ENCODE peak calls at places on chromosomes 12 and 14, in eight cellular contexts. One of them, this sample, is unnamed.

GRCh38 chr12:53652366-53652765 is 23.5 kb downstream of the ATP5MC2 start:
- DNase-seq in heart right ventricle: no peak
- DNase-seq in fibroblast of the conjunctiva: no peak
- DNase-seq in Calu3: no peak
- DNase-seq in nephron progenitor cell: no peak
- DNase-seq in NCI-H69: no peak
- DNase-seq in ELF-1: no peak
- DNase-seq in stimulated activated CD8-positive, alpha-beta memory T cell treated with anti-CD3 and anti-CD28 coated beads, Interleukin-7, amount 100 ng/mL, for 4 hours: no peak
- DNase-seq in this sample: no peak

GRCh38 chr12:26691234-26691970 is 141.6 kb downstream of the ITPR2 start:
- DNase-seq in heart right ventricle: no peak
- DNase-seq in fibroblast of the conjunctiva: peak
- DNase-seq in Calu3: peak
- DNase-seq in nephron progenitor cell: peak
- DNase-seq in NCI-H69: peak
- DNase-seq in ELF-1: peak
- DNase-seq in stimulated activated CD8-positive, alpha-beta memory T cell treated with anti-CD3 and anti-CD28 coated beads, Interleukin-7, amount 100 ng/mL, for 4 hours: no peak
- DNase-seq in this sample: peak

GRCh38 chr14:97290065-97290464 is 492.9 kb downstream of the VRK1 start:
- DNase-seq in heart right ventricle: no peak
- DNase-seq in fibroblast of the conjunctiva: no peak
- DNase-seq in Calu3: no peak
- DNase-seq in nephron progenitor cell: no peak
- DNase-seq in NCI-H69: no peak
- DNase-seq in ELF-1: no peak
- DNase-seq in stimulated activated CD8-positive, alpha-beta memory T cell treated with anti-CD3 and anti-CD28 coated beads, Interleukin-7, amount 100 ng/mL, for 4 hours: no peak
- DNase-seq in this sample: no peak

GRCh38 chr12:113247123-113248045 is 26.1 kb downstream of the TPCN1 start:
- DNase-seq in heart right ventricle: peak
- DNase-seq in fibroblast of the conjunctiva: no peak
- DNase-seq in Calu3: no peak
- DNase-seq in nephron progenitor cell: no peak
- DNase-seq in NCI-H69: no peak
- DNase-seq in ELF-1: peak
- DNase-seq in stimulated activated CD8-positive, alpha-beta memory T cell treated with anti-CD3 and anti-CD28 coated beads, Interleukin-7, amount 100 ng/mL, for 4 hours: no peak
- DNase-seq in this sample: no peak

GRCh38 chr12:124167141-124167540 is 127.8 kb upstream of the RFLNA start:
- DNase-seq in heart right ventricle: no peak
- DNase-seq in fibroblast of the conjunctiva: no peak
- DNase-seq in Calu3: no peak
- DNase-seq in nephron progenitor cell: no peak
- DNase-seq in NCI-H69: no peak
- DNase-seq in ELF-1: no peak
- DNase-seq in stimulated activated CD8-positive, alpha-beta memory T cell treated with anti-CD3 and anti-CD28 coated beads, Interleukin-7, amount 100 ng/mL, for 4 hours: no peak
- DNase-seq in this sample: no peak

GRCh38 chr12:108367436-108367835 is 28.3 kb upstream of the CMKLR1 start:
- DNase-seq in heart right ventricle: no peak
- DNase-seq in fibroblast of the conjunctiva: peak
- DNase-seq in Calu3: no peak
- DNase-seq in nephron progenitor cell: no peak
- DNase-seq in NCI-H69: no peak
- DNase-seq in ELF-1: no peak
- DNase-seq in stimulated activated CD8-positive, alpha-beta memory T cell treated with anti-CD3 and anti-CD28 coated beads, Interleukin-7, amount 100 ng/mL, for 4 hours: no peak
- DNase-seq in this sample: no peak

GRCh38 chr12:2540535-2540941 is 254.2 kb upstream of the FKBP4 start:
- DNase-seq in heart right ventricle: peak
- DNase-seq in fibroblast of the conjunctiva: no peak
- DNase-seq in Calu3: no peak
- DNase-seq in nephron progenitor cell: peak
- DNase-seq in NCI-H69: no peak
- DNase-seq in ELF-1: no peak
- DNase-seq in stimulated activated CD8-positive, alpha-beta memory T cell treated with anti-CD3 and anti-CD28 coated beads, Interleukin-7, amount 100 ng/mL, for 4 hours: no peak
- DNase-seq in this sample: no peak

GRCh38 chr14:20429801-20430669 is 5.9 kb downstream of the KLHL33 start:
- DNase-seq in heart right ventricle: peak
- DNase-seq in fibroblast of the conjunctiva: no peak
- DNase-seq in Calu3: no peak
- DNase-seq in nephron progenitor cell: no peak
- DNase-seq in NCI-H69: no peak
- DNase-seq in ELF-1: no peak
- DNase-seq in stimulated activated CD8-positive, alpha-beta memory T cell treated with anti-CD3 and anti-CD28 coated beads, Interleukin-7, amount 100 ng/mL, for 4 hours: no peak
- DNase-seq in this sample: no peak

GRCh38 chr14:88166616-88167015 is 156.5 kb downstream of the KCNK10 start:
- DNase-seq in heart right ventricle: no peak
- DNase-seq in fibroblast of the conjunctiva: no peak
- DNase-seq in Calu3: peak
- DNase-seq in nephron progenitor cell: no peak
- DNase-seq in NCI-H69: peak
- DNase-seq in ELF-1: no peak
- DNase-seq in stimulated activated CD8-positive, alpha-beta memory T cell treated with anti-CD3 and anti-CD28 coated beads, Interleukin-7, amount 100 ng/mL, for 4 hours: no peak
- DNase-seq in this sample: no peak

GRCh38 chr14:73746540-73747385 is 32.6 kb upstream of the PNMA1 start:
- DNase-seq in heart right ventricle: peak
- DNase-seq in fibroblast of the conjunctiva: no peak
- DNase-seq in Calu3: no peak
- DNase-seq in nephron progenitor cell: no peak
- DNase-seq in NCI-H69: peak
- DNase-seq in ELF-1: peak
- DNase-seq in stimulated activated CD8-positive, alpha-beta memory T cell treated with anti-CD3 and anti-CD28 coated beads, Interleukin-7, amount 100 ng/mL, for 4 hours: no peak
- DNase-seq in this sample: no peak

GRCh38 chr14:65164068-65164824 is 61.9 kb upstream of the MAX start:
- DNase-seq in heart right ventricle: no peak
- DNase-seq in fibroblast of the conjunctiva: peak
- DNase-seq in Calu3: peak
- DNase-seq in nephron progenitor cell: peak
- DNase-seq in NCI-H69: peak
- DNase-seq in ELF-1: no peak
- DNase-seq in stimulated activated CD8-positive, alpha-beta memory T cell treated with anti-CD3 and anti-CD28 coated beads, Interleukin-7, amount 100 ng/mL, for 4 hours: no peak
- DNase-seq in this sample: peak

GRCh38 chr14:87993485-87993809 is 465 bp upstream of the GALC start:
- DNase-seq in heart right ventricle: no peak
- DNase-seq in fibroblast of the conjunctiva: no peak
- DNase-seq in Calu3: no peak
- DNase-seq in nephron progenitor cell: no peak
- DNase-seq in NCI-H69: no peak
- DNase-seq in ELF-1: no peak
- DNase-seq in stimulated activated CD8-positive, alpha-beta memory T cell treated with anti-CD3 and anti-CD28 coated beads, Interleukin-7, amount 100 ng/mL, for 4 hours: no peak
- DNase-seq in this sample: no peak

GRCh38 chr14:29757188-29757680 is 170.4 kb downstream of the PRKD1 start:
- DNase-seq in heart right ventricle: no peak
- DNase-seq in fibroblast of the conjunctiva: no peak
- DNase-seq in Calu3: no peak
- DNase-seq in nephron progenitor cell: no peak
- DNase-seq in NCI-H69: peak
- DNase-seq in ELF-1: no peak
- DNase-seq in stimulated activated CD8-positive, alpha-beta memory T cell treated with anti-CD3 and anti-CD28 coated beads, Interleukin-7, amount 100 ng/mL, for 4 hours: no peak
- DNase-seq in this sample: no peak

GRCh38 chr12:78155546-78155945 is 324.9 kb downstream of the NAV3 start:
- DNase-seq in heart right ventricle: no peak
- DNase-seq in fibroblast of the conjunctiva: no peak
- DNase-seq in Calu3: no peak
- DNase-seq in nephron progenitor cell: no peak
- DNase-seq in NCI-H69: no peak
- DNase-seq in ELF-1: no peak
- DNase-seq in stimulated activated CD8-positive, alpha-beta memory T cell treated with anti-CD3 and anti-CD28 coated beads, Interleukin-7, amount 100 ng/mL, for 4 hours: no peak
- DNase-seq in this sample: no peak

GRCh38 chr14:89575386-89576061 is 158.5 kb upstream of the FOXN3 start:
- DNase-seq in heart right ventricle: no peak
- DNase-seq in fibroblast of the conjunctiva: no peak
- DNase-seq in Calu3: no peak
- DNase-seq in nephron progenitor cell: no peak
- DNase-seq in NCI-H69: no peak
- DNase-seq in ELF-1: no peak
- DNase-seq in stimulated activated CD8-positive, alpha-beta memory T cell treated with anti-CD3 and anti-CD28 coated beads, Interleukin-7, amount 100 ng/mL, for 4 hours: no peak
- DNase-seq in this sample: no peak

GRCh38 chr14:103370087-103370486 is 15.1 kb upstream of the MARK3 start:
- DNase-seq in heart right ventricle: no peak
- DNase-seq in fibroblast of the conjunctiva: no peak
- DNase-seq in Calu3: no peak
- DNase-seq in nephron progenitor cell: no peak
- DNase-seq in NCI-H69: no peak
- DNase-seq in ELF-1: no peak
- DNase-seq in stimulated activated CD8-positive, alpha-beta memory T cell treated with anti-CD3 and anti-CD28 coated beads, Interleukin-7, amount 100 ng/mL, for 4 hours: no peak
- DNase-seq in this sample: no peak

GRCh38 chr14:105220699-105221597 is 27.4 kb upstream of the BTBD6 start:
- DNase-seq in heart right ventricle: peak
- DNase-seq in fibroblast of the conjunctiva: no peak
- DNase-seq in Calu3: no peak
- DNase-seq in nephron progenitor cell: no peak
- DNase-seq in NCI-H69: no peak
- DNase-seq in ELF-1: no peak
- DNase-seq in stimulated activated CD8-positive, alpha-beta memory T cell treated with anti-CD3 and anti-CD28 coated beads, Interleukin-7, amount 100 ng/mL, for 4 hours: no peak
- DNase-seq in this sample: no peak

GRCh38 chr12:122282066-122282465 is 15.8 kb upstream of the VPS33A start:
- DNase-seq in heart right ventricle: no peak
- DNase-seq in fibroblast of the conjunctiva: peak
- DNase-seq in Calu3: no peak
- DNase-seq in nephron progenitor cell: no peak
- DNase-seq in NCI-H69: no peak
- DNase-seq in ELF-1: no peak
- DNase-seq in stimulated activated CD8-positive, alpha-beta memory T cell treated with anti-CD3 and anti-CD28 coated beads, Interleukin-7, amount 100 ng/mL, for 4 hours: no peak
- DNase-seq in this sample: peak

GRCh38 chr14:105314287-105315185 is at the start of gene PACS2:
- DNase-seq in heart right ventricle: peak
- DNase-seq in fibroblast of the conjunctiva: peak
- DNase-seq in Calu3: peak
- DNase-seq in nephron progenitor cell: peak
- DNase-seq in NCI-H69: peak
- DNase-seq in ELF-1: peak
- DNase-seq in stimulated activated CD8-positive, alpha-beta memory T cell treated with anti-CD3 and anti-CD28 coated beads, Interleukin-7, amount 100 ng/mL, for 4 hours: no peak
- DNase-seq in this sample: peak

GRCh38 chr14:20143911-20144310 is 5.3 kb downstream of the OR4N5 start:
- DNase-seq in heart right ventricle: no peak
- DNase-seq in fibroblast of the conjunctiva: no peak
- DNase-seq in Calu3: no peak
- DNase-seq in nephron progenitor cell: no peak
- DNase-seq in NCI-H69: no peak
- DNase-seq in ELF-1: peak
- DNase-seq in stimulated activated CD8-positive, alpha-beta memory T cell treated with anti-CD3 and anti-CD28 coated beads, Interleukin-7, amount 100 ng/mL, for 4 hours: no peak
- DNase-seq in this sample: no peak

GRCh38 chr14:63956326-63956725 is 103.5 kb downstream of the SYNE2 start:
- DNase-seq in heart right ventricle: no peak
- DNase-seq in fibroblast of the conjunctiva: no peak
- DNase-seq in Calu3: no peak
- DNase-seq in nephron progenitor cell: no peak
- DNase-seq in NCI-H69: no peak
- DNase-seq in ELF-1: no peak
- DNase-seq in stimulated activated CD8-positive, alpha-beta memory T cell treated with anti-CD3 and anti-CD28 coated beads, Interleukin-7, amount 100 ng/mL, for 4 hours: no peak
- DNase-seq in this sample: no peak

GRCh38 chr12:131754184-131754583 is 43.3 kb downstream of the SFSWAP start:
- DNase-seq in heart right ventricle: no peak
- DNase-seq in fibroblast of the conjunctiva: no peak
- DNase-seq in Calu3: no peak
- DNase-seq in nephron progenitor cell: no peak
- DNase-seq in NCI-H69: no peak
- DNase-seq in ELF-1: no peak
- DNase-seq in stimulated activated CD8-positive, alpha-beta memory T cell treated with anti-CD3 and anti-CD28 coated beads, Interleukin-7, amount 100 ng/mL, for 4 hours: no peak
- DNase-seq in this sample: no peak

GRCh38 chr14:105187935-105188524 is 6.9 kb upstream of the NUDT14 start:
- DNase-seq in heart right ventricle: no peak
- DNase-seq in fibroblast of the conjunctiva: no peak
- DNase-seq in Calu3: peak
- DNase-seq in nephron progenitor cell: no peak
- DNase-seq in NCI-H69: peak
- DNase-seq in ELF-1: peak
- DNase-seq in stimulated activated CD8-positive, alpha-beta memory T cell treated with anti-CD3 and anti-CD28 coated beads, Interleukin-7, amount 100 ng/mL, for 4 hours: no peak
- DNase-seq in this sample: no peak